ENCODE peak calls at places on chromosomes 6 and 20, in five cellular contexts. Z is SK-N-SH, U is transverse colon, P is A549, O is GM12878. B is an unnamed sample. For H3K4me1, the result is how much of the 10 kb centered on the place peaks cover.

GRCh38 chr6:89298680-89299450 is 16.2 kb downstream of the GABRR2 start:
- DNase-seq in Z (no peak), U (no peak), P (peak), O (peak), B (no peak)

GRCh38 chr6:166486536-166486880 is 100.0 kb downstream of the RAMACL start:
- DNase-seq in Z (no peak), U (no peak), P (no peak), O (no peak), B (no peak)

GRCh38 chr6:76381612-76382011 is 309.1 kb upstream of the IMPG1 start:
- DNase-seq in Z (no peak), U (no peak), P (no peak), O (no peak), B (no peak)

GRCh38 chr6:33570806-33571636 is 9.1 kb downstream of the BAK1 start:
- DNase-seq in Z (peak), U (peak), P (peak), O (peak), B (peak)

GRCh38 chr6:96450082-96450759 is 71.4 kb upstream of the UFL1 start:
- DNase-seq in Z (no peak), U (peak), P (no peak), O (no peak), B (no peak)

GRCh38 chr20:51802170-51802745 is at the start of gene SALL4:
- DNase-seq in Z (peak), U (no peak), P (no peak), O (no peak), B (no peak)

GRCh38 chr6:125748534-125749111 is 809 bp upstream of the HEY2 start:
- DNase-seq in Z (peak), U (no peak), P (no peak), O (no peak), B (peak)

GRCh38 chr6:8059129-8059528 is 5.1 kb downstream of the BLOC1S5 start:
- DNase-seq in Z (peak), U (no peak), P (peak), O (no peak), B (no peak)

GRCh38 chr6:54624779-54625178 is 221.8 kb upstream of the FAM83B start:
- DNase-seq in Z (no peak), U (no peak), P (no peak), O (no peak), B (no peak)

GRCh38 chr6:25014806-25015560 is 79.2 kb upstream of the RIPOR2 start:
- DNase-seq in Z (peak), U (no peak), P (peak), O (no peak), B (peak)

GRCh38 chr20:34043025-34043424 is 49.3 kb downstream of the RALY start:
- DNase-seq in Z (no peak), U (no peak), P (no peak), O (no peak), B (no peak)

GRCh38 chr6:5214570-5215052 is 46.1 kb downstream of the LYRM4 start:
- DNase-seq in Z (peak), U (peak), P (peak), O (no peak), B (no peak)

GRCh38 chr20:17912916-17913315 is 55.7 kb downstream of the SNX5 start:
- DNase-seq in Z (no peak), U (no peak), P (no peak), O (no peak), B (no peak)

GRCh38 chr6:137443901-137444300 is 50.3 kb downstream of the OLIG3 start:
- DNase-seq in Z (no peak), U (no peak), P (peak), O (no peak), B (no peak)

GRCh38 chr6:127570739-127571389 is 6.1 kb upstream of the C6orf58 start:
- DNase-seq in Z (no peak), U (no peak), P (no peak), O (no peak), B (no peak)

GRCh38 chr20:34311118-34312023 is 8.2 kb upstream of the AHCY start:
- DNase-seq in Z (no peak), U (peak), P (peak), O (no peak), B (no peak)

GRCh38 chr20:59775221-59776055 is 158.0 kb downstream of the SYCP2 start:
- DNase-seq in Z (peak), U (no peak), P (no peak), O (no peak), B (no peak)

GRCh38 chr6:152474341-152474740 is 162.8 kb downstream of the SYNE1 start:
- DNase-seq in Z (no peak), U (no peak), P (no peak), O (no peak), B (no peak)

DNA sequence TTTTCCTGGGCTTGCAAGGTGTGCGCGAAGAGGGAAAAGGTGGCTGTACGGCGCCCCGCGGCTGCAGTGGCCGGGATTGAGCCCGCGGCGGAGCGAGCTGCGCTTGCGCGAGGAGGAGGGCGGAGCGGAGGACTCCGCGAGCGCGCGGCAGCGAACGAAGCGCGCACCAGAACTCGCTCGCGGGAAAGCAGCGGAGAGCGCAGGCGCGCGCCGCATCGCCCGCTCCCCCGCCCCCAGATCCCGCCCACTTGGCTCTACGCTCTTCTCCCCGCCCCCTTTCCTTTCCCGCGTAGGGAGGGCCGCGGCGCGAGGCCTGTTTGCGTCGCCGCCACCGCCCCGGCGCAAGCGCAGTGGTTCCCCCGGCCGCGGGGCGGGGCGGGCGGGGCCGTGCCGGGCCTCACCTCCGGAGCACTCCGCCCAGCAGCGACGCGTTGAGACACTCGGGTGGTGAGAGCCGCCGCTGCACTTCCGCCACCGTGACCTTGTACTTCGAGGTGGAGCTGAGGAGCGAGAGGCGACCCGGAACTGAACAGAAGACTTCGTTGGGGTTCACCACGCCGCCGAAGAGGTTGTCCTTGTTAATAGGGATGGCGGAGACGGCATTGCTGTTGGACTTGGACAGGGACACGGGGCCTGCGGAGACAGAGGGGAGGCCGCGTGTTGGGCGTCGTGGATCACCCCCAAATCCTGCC is 10.6 kb downstream of the TFAP2A start:
- DNase-seq in Z (peak), U (peak), P (peak), O (peak), B (peak)
- TF ChIP-seq EP300 in Z (no peak), U (no peak), P (no peak), O (no peak), B (no peak)

DNA sequence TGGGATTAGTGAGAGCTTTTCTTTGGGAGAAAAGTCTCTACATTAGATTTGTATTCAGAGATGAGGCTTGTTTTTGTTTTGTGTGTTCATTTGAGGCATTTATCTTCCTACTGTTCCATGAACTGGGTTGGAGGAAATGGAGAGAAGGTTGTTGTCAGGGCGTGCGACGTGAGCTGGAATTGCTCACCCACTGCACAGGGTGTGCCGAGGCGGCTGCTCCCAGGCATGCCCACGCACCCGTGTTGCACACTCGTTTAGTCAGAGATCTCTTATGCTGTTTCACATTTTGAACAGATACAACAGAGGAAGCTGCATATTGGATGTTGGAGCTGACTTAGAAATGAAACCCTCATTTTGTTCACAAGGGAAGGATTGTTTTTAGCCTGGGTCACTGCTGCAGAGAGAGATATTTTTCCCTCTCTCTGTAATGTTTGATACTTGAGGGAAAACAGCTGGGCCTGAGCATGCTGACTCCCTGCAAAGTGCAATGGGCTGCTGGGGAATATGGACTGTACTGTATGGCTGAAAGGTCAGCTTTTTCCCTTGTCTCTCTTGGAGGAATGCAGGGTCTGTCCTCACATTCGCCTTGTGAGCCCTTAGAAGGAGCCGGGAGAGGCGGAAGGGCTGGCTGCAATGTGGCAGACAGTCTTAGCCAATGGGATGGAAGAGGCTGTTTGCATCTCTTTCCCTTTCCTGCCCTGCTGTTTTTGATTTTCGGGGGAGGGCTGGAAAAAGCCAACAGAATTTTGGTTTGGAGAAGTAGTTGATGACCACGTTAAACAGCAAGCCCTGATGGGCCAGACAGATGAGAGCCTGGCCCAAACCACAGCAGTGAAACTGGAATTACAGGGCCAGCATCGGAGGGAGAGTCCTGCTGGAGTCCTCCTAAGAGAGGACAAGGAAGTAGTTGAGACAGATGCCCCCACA is 170.8 kb downstream of the SASH1 start:
- DNase-seq in Z (no peak), U (no peak), P (no peak), O (no peak), B (no peak)
- H3K4me1 ChIP-seq in Z (under half), U (under half), P (under half), O (under half), B (under half)

DNA sequence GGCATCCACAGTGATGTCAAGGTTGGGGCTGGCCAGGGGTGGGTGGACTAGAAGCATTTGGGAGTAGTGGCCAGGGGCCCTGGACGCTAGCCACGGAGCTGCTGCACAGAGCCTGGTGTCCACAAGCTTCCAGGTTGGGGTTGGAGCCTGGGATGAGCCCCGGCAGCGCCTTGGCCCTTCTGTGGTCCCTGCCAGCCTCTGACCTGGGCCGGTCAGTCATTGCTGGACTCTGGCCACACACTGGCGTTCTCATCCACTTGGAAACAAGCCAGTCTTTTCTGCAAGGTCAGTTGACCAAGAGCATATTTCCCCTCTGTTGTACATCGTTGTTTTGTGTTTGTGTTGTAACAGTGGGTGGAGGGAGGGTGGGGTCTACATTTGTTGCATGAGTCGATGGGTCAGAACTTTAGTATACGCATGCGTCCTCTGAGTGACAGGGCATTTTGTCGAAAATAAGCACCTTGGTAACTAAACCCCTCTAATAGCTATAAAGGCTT is 8.4 kb downstream of the PSMA7 start:
- DNase-seq in Z (no peak), U (no peak), P (no peak), O (no peak), B (peak)
- TF ChIP-seq EP300 in Z (no peak), U (no peak), P (no peak), O (no peak), B (no peak)

DNA sequence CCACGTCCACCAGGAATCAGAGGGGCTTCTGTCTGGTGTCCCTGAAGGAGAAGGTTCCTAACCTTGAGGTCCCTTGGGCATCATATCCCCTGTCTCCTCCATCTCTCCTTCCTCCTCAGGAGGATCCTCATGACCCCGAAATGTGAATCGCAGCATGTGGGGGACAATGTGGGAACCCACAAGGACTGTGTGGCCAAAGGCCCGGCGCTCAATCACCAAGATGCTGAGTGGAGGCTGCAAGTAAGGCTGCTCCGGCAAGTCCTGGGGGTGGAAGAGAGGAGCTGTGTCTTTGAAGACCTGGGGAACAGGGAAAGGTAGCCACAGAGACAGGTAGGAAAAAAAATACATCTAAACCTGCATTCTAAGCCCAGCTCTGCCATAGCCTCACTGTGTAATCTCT is 36.4 kb upstream of the SPAG4 start:
- DNase-seq in Z (no peak), U (no peak), P (no peak), O (no peak), B (no peak)
- H3K4me1 ChIP-seq in Z (under half), U (under half), P (under half), O (under half), B (under half)

GRCh38 chr6:106623039-106623438 is 6.3 kb downstream of the RTN4IP1 start:
- DNase-seq in Z (no peak), U (no peak), P (no peak), O (no peak), B (no peak)

GRCh38 chr6:106619223-106619622 is 10.1 kb downstream of the RTN4IP1 start:
- DNase-seq in Z (no peak), U (no peak), P (no peak), O (no peak), B (no peak)

GRCh38 chr6:106626485-106626884 is 2.8 kb downstream of the RTN4IP1 start:
- DNase-seq in Z (no peak), U (no peak), P (no peak), O (no peak), B (no peak)

GRCh38 chr6:106620931-106621672 is 8.2 kb downstream of the RTN4IP1 start:
- DNase-seq in Z (no peak), U (no peak), P (no peak), O (no peak), B (no peak)

DNA sequence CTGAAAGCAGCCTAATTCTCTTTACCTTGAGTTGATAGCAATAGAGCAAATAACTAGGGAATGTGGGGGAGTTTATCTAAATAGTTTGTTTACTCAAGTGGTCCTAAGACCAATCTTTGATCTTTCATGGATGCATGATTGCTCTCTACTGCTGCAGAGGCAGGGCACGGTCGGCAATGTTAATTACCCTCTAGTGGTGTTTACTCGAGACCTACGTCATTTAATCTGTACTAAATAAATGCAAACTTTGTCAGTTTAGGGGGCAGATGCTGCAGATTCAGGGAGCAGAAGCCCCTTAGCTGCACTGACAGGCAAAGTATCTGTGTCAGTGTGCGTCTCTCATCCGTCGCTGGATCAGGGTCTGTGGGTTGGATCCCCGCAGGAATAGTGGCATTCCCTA is 6.9 kb downstream of the RTN4IP1 start:
- DNase-seq in Z (no peak), U (no peak), P (no peak), O (no peak), B (no peak)
- TF ChIP-seq EP300 in Z (no peak), U (no peak), P (no peak), O (no peak), B (no peak)

GRCh38 chr6:39815356-39815755 is 23.2 kb downstream of the DAAM2 start:
- DNase-seq in Z (no peak), U (no peak), P (no peak), O (no peak), B (no peak)
- H3K4me1 ChIP-seq in Z (under half), U (under half), P (under half), O (under half), B (half or more)

GRCh38 chr6:155026366-155027045 is 31.4 kb downstream of the TIAM2 start:
- DNase-seq in Z (no peak), U (no peak), P (peak), O (no peak), B (no peak)
- TF ChIP-seq EP300 in Z (peak), U (no peak), P (peak), O (no peak), B (no peak)

GRCh38 chr20:25481918-25482253 is 74.4 kb downstream of the GINS1 start:
- DNase-seq in Z (no peak), U (no peak), P (no peak), O (no peak), B (no peak)

GRCh38 chr20:25484224-25484846 is 76.9 kb downstream of the GINS1 start:
- DNase-seq in Z (no peak), U (no peak), P (no peak), O (no peak), B (no peak)

GRCh38 chr20:25484911-25485511 is 77.5 kb downstream of the GINS1 start:
- DNase-seq in Z (no peak), U (no peak), P (no peak), O (no peak), B (no peak)

GRCh38 chr20:25481235-25481917 is 73.9 kb downstream of the GINS1 start:
- DNase-seq in Z (no peak), U (no peak), P (no peak), O (no peak), B (no peak)

GRCh38 chr20:25483431-25484132 is 76.1 kb downstream of the GINS1 start:
- DNase-seq in Z (no peak), U (no peak), P (no peak), O (no peak), B (no peak)
- H3K4me1 ChIP-seq in Z (under half), U (under half), P (under half), O (under half), B (under half)

GRCh38 chr20:49045440-49046086 is 549 bp upstream of the CSE1L start:
- DNase-seq in Z (peak), U (peak), P (no peak), O (no peak), B (no peak)
- TF ChIP-seq EP300 in Z (no peak), U (no peak), P (no peak), O (no peak), B (no peak)

DNA sequence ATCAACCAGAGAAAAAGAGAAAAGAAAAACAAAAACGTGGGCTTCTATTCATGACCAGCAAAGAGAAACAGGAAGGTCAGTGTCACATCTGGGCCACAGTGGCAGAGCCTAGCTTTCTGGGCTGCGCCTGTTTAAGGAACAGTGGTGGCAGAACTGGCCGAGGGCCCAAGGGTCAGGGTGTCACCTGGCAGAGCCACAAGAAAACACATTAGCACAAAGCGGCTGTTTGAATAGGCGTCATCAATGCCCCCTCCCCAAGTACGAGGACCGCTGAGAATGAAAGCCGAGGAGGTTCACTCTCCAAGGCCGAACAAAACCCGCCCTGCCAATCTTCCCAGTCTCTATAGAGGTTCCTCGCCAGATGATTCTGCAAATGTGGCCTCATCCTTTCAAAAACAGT is 125.2 kb upstream of the TRAF3IP2 start:
- DNase-seq in Z (no peak), U (no peak), P (no peak), O (no peak), B (peak)
- H3K4me1 ChIP-seq in Z (under half), U (under half), P (under half), O (under half), B (half or more)

B was measured in tibial nerve.